ENCODE peak calls at places on chromosomes 7 and 10, in seven cellular contexts. T is mammary epithelial cell; O is naive B cell; G is skeletal muscle cell; V is neural progenitor cell; S is activated naive CD4-positive, alpha-beta T cell treated with anti-CD3 and anti-CD28 coated beads for 36 hours; F is colonic mucosa. L is an unnamed sample.

GRCh38 chr10:71205468-71205867 is 6.9 kb upstream of the UNC5B start:
- DNase-seq in F (no peak), T (peak), G (no peak), O (no peak), S (no peak), V (no peak), L (no peak)

GRCh38 chr10:123788981-123789380 is 102.6 kb downstream of the CPXM2 start:
- DNase-seq in O (no peak), S (no peak), G (no peak), F (peak), T (no peak), V (no peak), L (no peak)

GRCh38 chr10:71638577-71639411 is 80.8 kb downstream of the C10orf105 start:
- DNase-seq in F (peak), S (no peak), G (no peak), T (no peak), O (no peak), V (no peak), L (no peak)

GRCh38 chr7:99446096-99446495 is 7.4 kb downstream of the CPSF4 start:
- DNase-seq in V (no peak), F (no peak), T (no peak), G (no peak), O (no peak), S (no peak), L (no peak)

GRCh38 chr7:42091461-42092229 is 145.4 kb downstream of the GLI3 start:
- DNase-seq in V (peak), G (no peak), S (no peak), F (no peak), T (peak), O (no peak), L (no peak)

GRCh38 chr7:148856035-148856881 is 27.8 kb downstream of the EZH2 start:
- DNase-seq in S (peak), V (peak), O (peak), T (peak), G (no peak), F (peak), L (peak)

GRCh38 chr10:88347022-88347421 is 236.1 kb downstream of the RNLS start:
- DNase-seq in V (no peak), G (no peak), S (no peak), F (no peak), O (no peak), T (no peak), L (no peak)

GRCh38 chr10:97356318-97356914 is 21.9 kb upstream of the FRAT2 start:
- DNase-seq in G (no peak), V (no peak), S (no peak), F (no peak), O (no peak), T (no peak), L (no peak)

GRCh38 chr7:30595461-30596042 is 874 bp downstream of the GARS1 start:
- DNase-seq in T (no peak), G (no peak), S (no peak), V (no peak), F (peak), O (peak), L (no peak)

GRCh38 chr10:14560274-14560673 is 214.4 kb downstream of the FAM107B start:
- DNase-seq in O (no peak), S (peak), G (no peak), F (peak), T (peak), V (peak), L (peak)

GRCh38 chr10:70479626-70480253 is 1.2 kb downstream of the PALD1 start:
- DNase-seq in S (no peak), F (no peak), O (no peak), V (no peak), T (no peak), G (no peak), L (no peak)

GRCh38 chr7:5396542-5396941 is 27.1 kb downstream of the TNRC18 start:
- DNase-seq in S (peak), V (no peak), F (peak), T (peak), O (peak), G (no peak), L (peak)

GRCh38 chr7:132541656-132542055 is 34.6 kb downstream of the PLXNA4 start:
- DNase-seq in V (no peak), O (no peak), G (no peak), S (peak), T (no peak), F (no peak), L (no peak)

GRCh38 chr7:36279251-36279925 is 110.3 kb upstream of the ANLN start:
- DNase-seq in T (no peak), S (no peak), V (no peak), O (no peak), G (no peak), F (no peak), L (no peak)

GRCh38 chr10:810351-810846 is 120.9 kb upstream of the DIP2C start:
- DNase-seq in O (no peak), G (no peak), F (no peak), V (peak), T (no peak), S (no peak), L (no peak)

L was measured in AML-193.